ENCODE peak calls at places on chromosome 13, in six cellular contexts. X, B, J, H, U and R are unnamed samples.

GRCh38 chr13:30042891-30043630 is 192.6 kb upstream of the UBL3 start:
- DNase-seq in X (no peak), B (no peak), J (no peak), H (no peak), U (no peak), R (no peak)

GRCh38 chr13:29496241-29496712 is 99.2 kb downstream of the SLC7A1 start:
- DNase-seq in X (no peak), B (no peak), J (peak), H (no peak), U (no peak), R (no peak)

GRCh38 chr13:112449545-112449930 is 73.4 kb downstream of the SPACA7 start:
- DNase-seq in X (no peak), B (no peak), J (no peak), H (no peak), U (no peak), R (no peak)

GRCh38 chr13:68745517-68745916 is 1362.1 kb upstream of the ATXN8OS start:
- DNase-seq in X (no peak), B (no peak), J (no peak), H (no peak), U (no peak), R (no peak)

GRCh38 chr13:89755729-89756492 is 1591.6 kb upstream of the MIR17HG start:
- DNase-seq in X (no peak), B (no peak), J (no peak), H (no peak), U (no peak), R (no peak)

GRCh38 chr13:107370036-107370785 is 802.3 kb upstream of the ARGLU1 start:
- DNase-seq in X (no peak), B (no peak), J (peak), H (no peak), U (no peak), R (no peak)

GRCh38 chr13:26996965-26997752 is 174.5 kb downstream of the USP12 start:
- DNase-seq in X (no peak), B (no peak), J (no peak), H (no peak), U (no peak), R (no peak)

GRCh38 chr13:109587689-109588088 is 198.7 kb downstream of the IRS2 start:
- DNase-seq in X (no peak), B (no peak), J (no peak), H (no peak), U (no peak), R (no peak)

GRCh38 chr13:72290962-72291681 is 424.1 kb upstream of the DACH1 start:
- DNase-seq in X (peak), B (peak), J (peak), H (no peak), U (no peak), R (no peak)

GRCh38 chr13:41740479-41740878 is 220.4 kb downstream of the VWA8 start:
- DNase-seq in X (no peak), B (no peak), J (no peak), H (no peak), U (no peak), R (no peak)

GRCh38 chr13:74036373-74036772 is 97.8 kb downstream of the KLF12 start:
- DNase-seq in X (no peak), B (no peak), J (no peak), H (no peak), U (no peak), R (no peak)

GRCh38 chr13:39401756-39402155 is 201.2 kb downstream of the LHFPL6 start:
- DNase-seq in X (no peak), B (no peak), J (no peak), H (no peak), U (no peak), R (no peak)

GRCh38 chr13:60933638-60934037 is 482.0 kb downstream of the PCDH20 start:
- DNase-seq in X (no peak), B (no peak), J (peak), H (no peak), U (no peak), R (no peak)

GRCh38 chr13:21557995-21558394 is 46.0 kb downstream of the MICU2 start:
- DNase-seq in X (no peak), B (peak), J (peak), H (no peak), U (no peak), R (no peak)

GRCh38 chr13:88736026-88736425 is 1064.9 kb downstream of the SLITRK5 start:
- DNase-seq in X (no peak), B (no peak), J (no peak), H (no peak), U (no peak), R (no peak)

GRCh38 chr13:71968025-71968424 is 101.0 kb upstream of the DACH1 start:
- DNase-seq in X (no peak), B (no peak), J (no peak), H (no peak), U (no peak), R (no peak)

GRCh38 chr13:75482070-75482819 is at the start of gene TBC1D4:
- DNase-seq in X (peak), B (peak), J (peak), H (peak), U (no peak), R (peak)

GRCh38 chr13:103926118-103926517 is 859.9 kb upstream of the SLC10A2 start:
- DNase-seq in X (no peak), B (no peak), J (no peak), H (no peak), U (no peak), R (no peak)

GRCh38 chr13:38527140-38527539 is 159.7 kb upstream of the FREM2 start:
- DNase-seq in X (no peak), B (no peak), J (no peak), H (no peak), U (no peak), R (no peak)

GRCh38 chr13:110867380-110867779 is 47.5 kb downstream of the ANKRD10 start:
- DNase-seq in X (no peak), B (no peak), J (no peak), H (no peak), U (no peak), R (no peak)

GRCh38 chr13:32284927-32285632 is 30.1 kb downstream of the ZAR1L start:
- DNase-seq in X (no peak), B (peak), J (peak), H (no peak), U (no peak), R (no peak)

GRCh38 chr13:20669162-20669561 is 34.3 kb upstream of the IL17D start:
- DNase-seq in X (no peak), B (no peak), J (no peak), H (no peak), U (no peak), R (no peak)

GRCh38 chr13:40352807-40353562 is 313.5 kb downstream of the FOXO1 start:
- DNase-seq in X (no peak), B (no peak), J (no peak), H (no peak), U (no peak), R (no peak)

GRCh38 chr13:73284475-73284874 is 225.7 kb downstream of the KLF5 start:
- DNase-seq in X (no peak), B (no peak), J (no peak), H (no peak), U (no peak), R (no peak)

GRCh38 chr13:20676213-20676612 is 27.3 kb upstream of the IL17D start:
- DNase-seq in X (no peak), B (no peak), J (no peak), H (no peak), U (no peak), R (no peak)

GRCh38 chr13:48233097-48233885 is at the start of gene ITM2B:
- DNase-seq in X (no peak), B (peak), J (peak), H (no peak), U (peak), R (peak)

GRCh38 chr13:31060655-31061054 is 101.0 kb downstream of the HSPH1 start:
- DNase-seq in X (no peak), B (no peak), J (no peak), H (no peak), U (no peak), R (no peak)

GRCh38 chr13:20127563-20128458 is 33.0 kb downstream of the GJA3 start:
- DNase-seq in X (no peak), B (no peak), J (peak), H (no peak), U (no peak), R (no peak)

GRCh38 chr13:30125422-30126073 is 181.8 kb downstream of the KATNAL1 start:
- DNase-seq in X (peak), B (no peak), J (peak), H (peak), U (no peak), R (no peak)

GRCh38 chr13:18961383-18962117 is 220.1 kb downstream of the TUBA3C start:
- DNase-seq in X (no peak), B (no peak), J (no peak), H (no peak), U (no peak), R (no peak)

GRCh38 chr13:25675060-25675459 is 303.3 kb downstream of the ATP8A2 start:
- DNase-seq in X (no peak), B (no peak), J (no peak), H (no peak), U (no peak), R (no peak)

GRCh38 chr13:111396457-111396856 is 76.0 kb downstream of the TEX29 start:
- DNase-seq in X (no peak), B (no peak), J (no peak), H (no peak), U (no peak), R (no peak)

GRCh38 chr13:30520571-30520970 is 54.8 kb upstream of the HMGB1 start:
- DNase-seq in X (peak), B (no peak), J (peak), H (no peak), U (no peak), R (no peak)

GRCh38 chr13:110232146-110232545 is 74.8 kb downstream of the COL4A1 start:
- DNase-seq in X (no peak), B (no peak), J (no peak), H (no peak), U (no peak), R (no peak)

GRCh38 chr13:50914301-50914700 is 4.7 kb downstream of the RNASEH2B start:
- DNase-seq in X (no peak), B (no peak), J (no peak), H (no peak), U (no peak), R (no peak)

GRCh38 chr13:73653688-73654087 is 480.5 kb downstream of the KLF12 start:
- DNase-seq in X (no peak), B (no peak), J (no peak), H (no peak), U (no peak), R (no peak)

GRCh38 chr13:28805193-28805819 is 14.8 kb upstream of the MTUS2 start:
- DNase-seq in X (no peak), B (no peak), J (peak), H (no peak), U (no peak), R (no peak)

GRCh38 chr13:81001828-81002385 is 661.0 kb upstream of the SPRY2 start:
- DNase-seq in X (no peak), B (no peak), J (no peak), H (no peak), U (no peak), R (no peak)

GRCh38 chr13:81382236-81382635 is 1041.3 kb upstream of the SPRY2 start:
- DNase-seq in X (no peak), B (no peak), J (no peak), H (no peak), U (no peak), R (no peak)

GRCh38 chr13:52847682-52848432 is 583 bp downstream of the PCDH8 start:
- DNase-seq in X (no peak), B (no peak), J (no peak), H (no peak), U (no peak), R (no peak)

GRCh38 chr13:52846567-52847321 is 1.7 kb downstream of the PCDH8 start:
- DNase-seq in X (no peak), B (no peak), J (no peak), H (no peak), U (no peak), R (peak)

GRCh38 chr13:52845334-52845761 is 3.1 kb downstream of the PCDH8 start:
- DNase-seq in X (no peak), B (no peak), J (no peak), H (no peak), U (no peak), R (no peak)

GRCh38 chr13:52847322-52847681 is 1.1 kb downstream of the PCDH8 start:
- DNase-seq in X (no peak), B (no peak), J (no peak), H (no peak), U (no peak), R (no peak)

DNA sequence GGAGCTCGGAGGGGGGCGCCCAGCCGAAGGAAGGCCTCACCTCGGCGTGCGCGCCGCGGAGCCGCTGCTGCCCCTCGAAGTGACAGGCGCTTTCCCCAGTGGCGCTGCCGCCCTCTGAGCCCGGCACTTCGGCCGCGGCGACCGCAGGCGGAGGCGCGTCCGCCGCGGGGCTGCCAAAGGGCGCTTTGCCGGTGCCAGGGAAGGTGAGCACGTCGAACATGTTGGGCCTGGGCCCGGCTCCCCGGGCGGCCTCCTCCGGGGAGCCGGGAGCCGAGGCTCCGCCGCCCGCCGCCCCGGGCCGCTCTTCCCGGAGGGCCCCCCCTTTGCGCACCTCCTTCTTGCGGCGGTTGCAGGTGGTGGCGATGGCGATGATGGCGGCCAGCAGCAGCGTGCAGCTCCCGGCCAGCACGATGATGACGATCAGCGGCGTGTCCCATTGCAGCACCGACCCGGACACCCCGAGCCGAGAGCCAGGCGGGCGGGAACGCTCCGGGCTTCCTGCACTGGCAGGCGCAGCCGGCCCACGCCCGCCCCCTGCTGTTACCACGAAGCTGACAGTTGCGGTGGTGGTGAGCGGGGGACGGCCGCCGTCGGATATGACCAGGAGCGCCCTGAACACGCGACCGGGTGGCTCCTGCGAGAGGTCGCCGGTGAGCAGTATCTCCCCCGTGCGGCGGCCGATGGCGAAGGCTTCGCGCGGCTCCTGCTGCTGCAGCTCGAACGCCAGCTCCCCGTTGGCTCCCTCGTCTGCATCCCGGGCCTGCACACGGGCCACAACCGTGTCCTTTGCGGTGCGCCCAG is 2.5 kb downstream of the PCDH8 start:
- DNase-seq in X (no peak), B (no peak), J (no peak), H (no peak), U (no peak), R (peak)
- TF ChIP-seq CTCF in X (no peak), B (no peak), J (no peak), H (peak), U (no peak), R (peak)

GRCh38 chr13:44221657-44222056 is 152.0 kb upstream of the SERP2 start:
- DNase-seq in X (no peak), B (no peak), J (no peak), H (no peak), U (no peak), R (no peak)

GRCh38 chr13:44220948-44221347 is 152.7 kb upstream of the SERP2 start:
- DNase-seq in X (no peak), B (no peak), J (no peak), H (no peak), U (no peak), R (no peak)

GRCh38 chr13:44218501-44219240 is 155.0 kb upstream of the SERP2 start:
- DNase-seq in X (no peak), B (no peak), J (peak), H (no peak), U (no peak), R (no peak)

GRCh38 chr13:44223785-44224432 is 149.7 kb upstream of the SERP2 start:
- DNase-seq in X (no peak), B (no peak), J (no peak), H (no peak), U (no peak), R (no peak)

GRCh38 chr13:44219808-44220544 is 153.6 kb upstream of the SERP2 start:
- DNase-seq in X (no peak), B (no peak), J (peak), H (no peak), U (no peak), R (no peak)
- TF ChIP-seq CTCF in X (no peak), B (no peak), J (no peak), H (no peak), U (no peak), R (no peak)

DNA sequence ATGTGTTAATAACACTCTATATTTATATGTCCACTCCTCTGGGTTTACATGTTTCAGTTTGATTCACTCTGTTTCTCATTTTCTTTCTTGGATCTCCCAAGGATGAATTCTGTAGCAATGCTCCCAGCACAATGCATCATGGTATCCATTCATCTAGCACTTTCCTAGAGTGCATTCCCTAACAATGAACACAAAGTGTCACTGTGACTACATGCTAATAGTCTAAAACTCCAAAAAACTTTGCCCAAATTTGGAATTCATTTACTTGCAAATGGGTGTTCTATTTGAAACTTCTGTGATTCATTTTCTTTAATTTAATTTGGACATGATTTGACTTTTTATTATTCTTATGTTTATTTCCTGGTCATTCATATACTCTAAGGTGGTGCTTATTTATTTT is 286.3 kb downstream of the POU4F1 start:
- DNase-seq in X (no peak), B (no peak), J (peak), H (peak), U (no peak), R (no peak)
- TF ChIP-seq CTCF in X (no peak), B (no peak), J (peak), H (no peak), U (no peak), R (no peak)

DNA sequence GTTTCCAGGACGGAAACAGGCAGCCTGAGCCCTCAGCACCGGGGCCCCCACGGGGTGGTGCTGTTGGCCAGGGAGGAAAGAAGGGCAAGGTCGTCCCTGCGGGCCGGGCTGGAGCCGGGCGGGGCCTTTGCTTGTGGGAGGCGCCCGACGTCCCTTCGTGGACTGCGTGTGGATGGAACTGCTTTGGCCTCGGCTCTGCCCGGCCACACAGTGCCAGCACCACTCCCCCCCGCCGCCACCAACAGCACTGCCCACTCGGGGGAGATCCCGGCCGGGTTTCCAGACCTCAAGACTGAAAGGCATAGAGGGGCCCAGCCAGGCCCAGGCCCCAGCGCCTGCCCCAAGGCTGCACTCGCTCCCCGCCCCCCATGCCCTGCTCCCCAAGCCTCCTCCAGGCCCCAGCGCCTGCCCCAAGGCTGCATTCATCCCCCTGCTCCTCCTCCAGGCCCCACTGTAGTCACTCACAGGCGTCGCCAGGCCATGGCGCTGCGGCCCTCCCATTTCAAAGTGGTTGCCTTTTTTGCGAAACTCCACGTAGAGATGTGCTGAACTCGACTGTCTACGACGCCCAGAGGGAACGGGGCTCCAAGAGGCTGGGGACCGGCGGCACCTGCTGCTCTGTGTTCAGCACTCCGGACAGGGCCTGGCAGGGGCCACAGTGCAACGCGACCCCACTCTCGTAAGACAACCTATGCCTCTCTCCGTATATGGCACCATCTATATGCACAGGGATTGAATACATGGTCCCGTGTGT is 22.5 kb downstream of the C13orf46 start:
- DNase-seq in X (no peak), B (peak), J (peak), H (no peak), U (peak), R (peak)
- TF ChIP-seq CTCF in X (peak), B (peak), J (peak), H (peak), U (no peak), R (peak)

DNA sequence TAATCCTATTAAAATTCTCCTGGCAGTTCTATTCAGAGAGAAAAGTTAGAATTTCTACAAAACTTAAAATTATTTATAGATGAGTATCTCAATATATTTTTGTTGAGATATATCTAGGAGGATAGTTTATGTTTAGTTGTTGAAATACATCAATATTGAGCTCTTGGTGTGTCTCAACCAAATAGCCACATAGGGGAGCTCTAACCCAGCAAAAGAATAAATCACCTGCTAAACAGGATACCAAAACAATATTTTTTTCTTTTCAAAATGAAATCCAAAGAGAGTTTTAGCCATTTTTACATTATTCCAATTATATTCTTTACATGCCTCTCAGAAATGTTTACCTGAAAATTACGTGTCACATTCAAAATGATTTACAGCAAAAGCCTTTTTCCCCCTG is 954.7 kb downstream of the SLITRK6 start:
- DNase-seq in X (no peak), B (peak), J (peak), H (no peak), U (no peak), R (no peak)
- TF ChIP-seq CTCF in X (no peak), B (peak), J (peak), H (no peak), U (no peak), R (no peak)